ENCODE peak calls at places on chromosomes 6 and 20, in nine cellular contexts. One of them, this sample, is unnamed.

GRCh38 chr20:11556410-11556809 is 361.3 kb upstream of the BTBD3 start:
- DNase-seq in colonic mucosa: no peak
- DNase-seq in fibroblast of lung: no peak
- DNase-seq in tibial nerve: no peak
- DNase-seq in heart left ventricle: no peak
- DNase-seq in psoas muscle: no peak
- DNase-seq in A549: no peak
- DNase-seq in left lung: no peak
- DNase-seq in endothelial cell of umbilical vein: no peak
- DNase-seq in this sample: no peak

GRCh38 chr20:21373436-21373835 is 23.9 kb downstream of the NKX2-4 start:
- DNase-seq in heart left ventricle: no peak
- DNase-seq in left lung: no peak
- DNase-seq in psoas muscle: no peak
- DNase-seq in A549: no peak
- DNase-seq in fibroblast of lung: no peak
- DNase-seq in tibial nerve: no peak
- DNase-seq in colonic mucosa: no peak
- DNase-seq in endothelial cell of umbilical vein: no peak
- DNase-seq in this sample: no peak

GRCh38 chr6:149044394-149044965 is 273.0 kb upstream of the TAB2 start:
- DNase-seq in psoas muscle: no peak
- DNase-seq in endothelial cell of umbilical vein: no peak
- DNase-seq in fibroblast of lung: no peak
- DNase-seq in heart left ventricle: no peak
- DNase-seq in colonic mucosa: no peak
- DNase-seq in left lung: no peak
- DNase-seq in A549: no peak
- DNase-seq in tibial nerve: no peak
- DNase-seq in this sample: no peak

GRCh38 chr6:126888727-126889725 is 229.4 kb upstream of the RSPO3 start:
- DNase-seq in fibroblast of lung: no peak
- DNase-seq in psoas muscle: no peak
- DNase-seq in left lung: no peak
- DNase-seq in heart left ventricle: no peak
- DNase-seq in endothelial cell of umbilical vein: peak
- DNase-seq in tibial nerve: no peak
- DNase-seq in colonic mucosa: no peak
- DNase-seq in A549: no peak
- DNase-seq in this sample: no peak

GRCh38 chr20:57620999-57621398 is 773 bp upstream of the ZBP1 start:
- DNase-seq in psoas muscle: no peak
- DNase-seq in colonic mucosa: peak
- DNase-seq in fibroblast of lung: no peak
- DNase-seq in tibial nerve: no peak
- DNase-seq in endothelial cell of umbilical vein: no peak
- DNase-seq in A549: no peak
- DNase-seq in left lung: peak
- DNase-seq in heart left ventricle: no peak
- DNase-seq in this sample: no peak

GRCh38 chr20:48054051-48054450 is 268.8 kb upstream of the SULF2 start:
- DNase-seq in left lung: no peak
- DNase-seq in A549: no peak
- DNase-seq in heart left ventricle: no peak
- DNase-seq in psoas muscle: no peak
- DNase-seq in colonic mucosa: no peak
- DNase-seq in fibroblast of lung: no peak
- DNase-seq in tibial nerve: no peak
- DNase-seq in endothelial cell of umbilical vein: no peak
- DNase-seq in this sample: no peak

GRCh38 chr6:116779569-116780164 is 14.1 kb upstream of the FAM162B start:
- DNase-seq in heart left ventricle: no peak
- DNase-seq in colonic mucosa: no peak
- DNase-seq in A549: peak
- DNase-seq in psoas muscle: no peak
- DNase-seq in fibroblast of lung: peak
- DNase-seq in tibial nerve: no peak
- DNase-seq in left lung: no peak
- DNase-seq in endothelial cell of umbilical vein: peak
- DNase-seq in this sample: peak

GRCh38 chr20:44633187-44633851 is 18.2 kb downstream of the ADA start:
- DNase-seq in tibial nerve: no peak
- DNase-seq in A549: no peak
- DNase-seq in left lung: peak
- DNase-seq in heart left ventricle: no peak
- DNase-seq in colonic mucosa: no peak
- DNase-seq in psoas muscle: no peak
- DNase-seq in endothelial cell of umbilical vein: no peak
- DNase-seq in fibroblast of lung: no peak
- DNase-seq in this sample: no peak

GRCh38 chr6:129866256-129866655 is 5.1 kb upstream of the TMEM244 start:
- DNase-seq in endothelial cell of umbilical vein: no peak
- DNase-seq in heart left ventricle: no peak
- DNase-seq in left lung: no peak
- DNase-seq in psoas muscle: no peak
- DNase-seq in tibial nerve: no peak
- DNase-seq in A549: no peak
- DNase-seq in colonic mucosa: no peak
- DNase-seq in fibroblast of lung: no peak
- DNase-seq in this sample: no peak

GRCh38 chr20:16922834-16923233 is 174.7 kb downstream of the OTOR start:
- DNase-seq in colonic mucosa: no peak
- DNase-seq in left lung: no peak
- DNase-seq in fibroblast of lung: peak
- DNase-seq in A549: no peak
- DNase-seq in psoas muscle: no peak
- DNase-seq in tibial nerve: no peak
- DNase-seq in endothelial cell of umbilical vein: no peak
- DNase-seq in heart left ventricle: no peak
- DNase-seq in this sample: peak

DNA sequence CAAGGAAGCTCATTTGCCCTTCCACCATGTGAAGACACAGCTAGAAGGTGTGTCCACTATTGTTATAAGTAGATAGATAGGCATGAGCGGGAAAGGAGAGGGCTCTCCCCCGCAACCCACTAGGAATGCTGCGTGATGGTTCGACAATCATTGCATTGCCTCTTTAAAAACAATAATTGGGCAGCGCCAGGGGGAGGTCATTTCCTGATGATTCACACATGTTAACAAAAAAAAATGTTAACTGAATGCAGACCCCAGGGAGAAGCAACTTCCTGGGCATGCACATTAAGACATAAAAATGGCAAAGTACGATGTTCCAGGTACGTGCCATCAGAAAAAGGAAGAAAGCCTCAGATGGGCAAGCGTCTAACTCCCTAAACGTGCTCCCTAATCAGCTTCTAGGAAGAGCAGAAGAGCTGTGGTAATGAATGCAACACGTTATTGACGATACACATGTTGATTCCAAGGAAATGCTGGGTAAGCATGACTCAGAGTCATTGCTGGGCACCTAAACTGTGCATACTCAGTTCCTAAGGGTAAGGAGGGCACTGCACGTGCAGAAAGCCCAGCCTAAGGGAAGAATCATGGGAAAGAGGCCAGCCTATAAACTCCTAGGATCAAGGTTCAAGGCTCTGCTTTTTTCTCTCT is 113.7 kb downstream of the FAM217A start:
- DNase-seq in fibroblast of lung: no peak
- DNase-seq in endothelial cell of umbilical vein: peak
- DNase-seq in left lung: no peak
- DNase-seq in tibial nerve: no peak
- DNase-seq in colonic mucosa: no peak
- DNase-seq in heart left ventricle: no peak
- DNase-seq in A549: no peak
- DNase-seq in psoas muscle: no peak
- DNase-seq in this sample: no peak
- H3K4me3 ChIP-seq in fibroblast of lung: no peak
- H3K4me3 ChIP-seq in endothelial cell of umbilical vein: no peak
- H3K4me3 ChIP-seq in left lung: no peak
- H3K4me3 ChIP-seq in tibial nerve: no peak
- H3K4me3 ChIP-seq in colonic mucosa: no peak
- H3K4me3 ChIP-seq in heart left ventricle: no peak
- H3K4me3 ChIP-seq in A549: no peak
- H3K4me3 ChIP-seq in psoas muscle: no peak
- H3K4me3 ChIP-seq in this sample: no peak

DNA sequence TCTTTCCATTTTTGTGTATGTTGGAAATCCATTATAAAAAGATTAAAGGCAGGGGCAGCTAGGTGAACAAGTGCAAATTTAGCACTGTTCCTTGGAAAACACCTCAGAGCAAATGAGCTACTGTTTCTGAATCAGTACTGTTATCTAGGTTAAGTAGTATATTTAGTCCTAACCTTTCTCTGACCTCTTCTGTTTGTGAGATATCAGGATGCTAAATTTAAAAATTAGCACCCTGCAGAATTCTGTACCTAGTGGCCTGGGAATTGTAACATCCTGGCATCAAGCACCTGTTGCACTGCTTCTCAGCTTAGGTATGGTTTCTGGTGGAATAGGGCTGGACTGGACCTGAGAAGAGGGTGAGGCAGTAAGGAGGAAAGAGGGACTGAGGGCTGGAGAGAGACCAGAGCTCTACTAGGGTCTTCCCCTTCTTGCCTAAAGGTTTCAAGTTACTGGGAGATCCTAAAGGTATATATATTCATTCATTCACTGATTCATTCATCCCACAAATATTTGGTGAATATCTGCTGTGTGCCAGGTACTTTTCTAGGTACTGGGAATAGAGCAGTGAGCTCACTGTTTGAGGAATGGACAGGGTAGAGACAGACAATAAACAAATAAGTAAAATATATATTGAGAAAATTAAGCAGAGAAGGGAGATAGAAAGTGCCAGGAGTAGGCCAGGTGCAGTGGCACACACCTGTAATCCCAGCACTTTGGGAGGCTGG is 5.2 kb downstream of the ZNF76 start:
- DNase-seq in tibial nerve: no peak
- DNase-seq in A549: no peak
- DNase-seq in fibroblast of lung: no peak
- DNase-seq in left lung: no peak
- DNase-seq in heart left ventricle: no peak
- DNase-seq in colonic mucosa: no peak
- DNase-seq in endothelial cell of umbilical vein: no peak
- DNase-seq in psoas muscle: no peak
- DNase-seq in this sample: no peak
- H3K4me3 ChIP-seq in tibial nerve: no peak
- H3K4me3 ChIP-seq in A549: no peak
- H3K4me3 ChIP-seq in fibroblast of lung: no peak
- H3K4me3 ChIP-seq in left lung: no peak
- H3K4me3 ChIP-seq in heart left ventricle: no peak
- H3K4me3 ChIP-seq in colonic mucosa: no peak
- H3K4me3 ChIP-seq in endothelial cell of umbilical vein: no peak
- H3K4me3 ChIP-seq in psoas muscle: no peak
- H3K4me3 ChIP-seq in this sample: no peak

GRCh38 chr20:13851279-13851678 is 66.5 kb downstream of the NDUFAF5 start:
- DNase-seq in fibroblast of lung: no peak
- DNase-seq in colonic mucosa: no peak
- DNase-seq in endothelial cell of umbilical vein: no peak
- DNase-seq in heart left ventricle: no peak
- DNase-seq in A549: no peak
- DNase-seq in psoas muscle: no peak
- DNase-seq in left lung: no peak
- DNase-seq in tibial nerve: no peak
- DNase-seq in this sample: no peak
- H3K4me3 ChIP-seq in fibroblast of lung: no peak
- H3K4me3 ChIP-seq in colonic mucosa: no peak
- H3K4me3 ChIP-seq in endothelial cell of umbilical vein: no peak
- H3K4me3 ChIP-seq in heart left ventricle: no peak
- H3K4me3 ChIP-seq in A549: no peak
- H3K4me3 ChIP-seq in psoas muscle: no peak
- H3K4me3 ChIP-seq in left lung: no peak
- H3K4me3 ChIP-seq in tibial nerve: no peak
- H3K4me3 ChIP-seq in this sample: no peak

GRCh38 chr6:158815379-158815724 is 3.8 kb downstream of the EZR start:
- DNase-seq in A549: no peak
- DNase-seq in left lung: no peak
- DNase-seq in colonic mucosa: no peak
- DNase-seq in heart left ventricle: no peak
- DNase-seq in endothelial cell of umbilical vein: no peak
- DNase-seq in tibial nerve: no peak
- DNase-seq in fibroblast of lung: no peak
- DNase-seq in psoas muscle: no peak
- DNase-seq in this sample: no peak
- H3K4me3 ChIP-seq in A549: peak
- H3K4me3 ChIP-seq in left lung: peak
- H3K4me3 ChIP-seq in colonic mucosa: peak
- H3K4me3 ChIP-seq in heart left ventricle: peak
- H3K4me3 ChIP-seq in endothelial cell of umbilical vein: no peak
- H3K4me3 ChIP-seq in tibial nerve: peak
- H3K4me3 ChIP-seq in fibroblast of lung: no peak
- H3K4me3 ChIP-seq in psoas muscle: no peak
- H3K4me3 ChIP-seq in this sample: peak

This sample was measured in hepatocyte.